ENCODE peak calls at places on chromosomes 2 and 18, in five cellular contexts. T, C, J, Q and I are unnamed samples.

GRCh38 chr2:55026202-55026601 is 24.0 kb downstream of the RTN4 start:
- DNase-seq in C (no peak), J (no peak), Q (no peak), T (no peak), I (no peak)

GRCh38 chr18:47380153-47380552 is 128.7 kb upstream of the SKOR2 start:
- DNase-seq in Q (no peak), T (no peak), C (no peak), J (no peak), I (no peak)

GRCh38 chr2:219207884-219208740 is 1.5 kb downstream of the ZFAND2B start:
- DNase-seq in C (no peak), Q (peak), J (no peak), T (no peak), I (no peak)

GRCh38 chr2:150485114-150485870 is 2.2 kb downstream of the RND3 start:
- DNase-seq in T (peak), J (peak), Q (no peak), C (no peak), I (no peak)

GRCh38 chr2:119267604-119268003 is 44.0 kb downstream of the STEAP3 start:
- DNase-seq in T (peak), J (no peak), C (no peak), Q (no peak), I (no peak)

GRCh38 chr18:45625596-45625995 is 10.3 kb downstream of the SLC14A2 start:
- DNase-seq in J (peak), C (no peak), Q (no peak), T (no peak), I (no peak)

GRCh38 chr2:239396881-239397681 is 3.7 kb downstream of the HDAC4 start:
- DNase-seq in T (peak), C (no peak), Q (no peak), J (peak), I (peak)

GRCh38 chr2:196653843-196654242 is 14.3 kb downstream of the CCDC150 start:
- DNase-seq in T (no peak), Q (no peak), C (no peak), J (no peak), I (no peak)

GRCh38 chr2:174610243-174610995 is 12.8 kb upstream of the WIPF1 start:
- DNase-seq in C (no peak), T (no peak), J (no peak), Q (no peak), I (no peak)